ENCODE peak calls at places on chromosomes 13 and 19, in eight cellular contexts. P, Y, E, A, V, U, D and N are unnamed samples.

GRCh38 chr13:79548886-79549285 is 67.9 kb downstream of the NDFIP2 start:
- DNase-seq in D (no peak), E (no peak), A (no peak), V (no peak), U (no peak), P (no peak), Y (peak), N (no peak)

GRCh38 chr13:30108913-30109237 is 198.5 kb downstream of the KATNAL1 start:
- DNase-seq in V (peak), P (peak), A (no peak), Y (no peak), E (no peak), U (no peak), D (peak), N (no peak)

GRCh38 chr19:49017666-49018351 is 918 bp upstream of the LHB start:
- DNase-seq in U (peak), D (peak), P (no peak), Y (peak), E (no peak), V (no peak), A (no peak), N (peak)

GRCh38 chr19:41431426-41432386 is 4.5 kb upstream of the B3GNT8 start:
- DNase-seq in D (peak), U (no peak), V (no peak), Y (peak), A (no peak), P (no peak), E (no peak), N (no peak)

GRCh38 chr19:2726904-2727639 is 5.9 kb upstream of the DIRAS1 start:
- DNase-seq in Y (no peak), U (no peak), E (no peak), V (no peak), A (no peak), P (no peak), D (no peak), N (no peak)

GRCh38 chr13:48431987-48432615 is 19.2 kb upstream of the LPAR6 start:
- DNase-seq in D (no peak), U (no peak), Y (peak), V (no peak), P (no peak), A (no peak), E (no peak), N (no peak)

GRCh38 chr13:43764349-43764748 is 22.4 kb downstream of the ENOX1 start:
- DNase-seq in V (no peak), A (no peak), U (no peak), Y (no peak), E (no peak), D (no peak), P (no peak), N (no peak)

GRCh38 chr19:1671716-1672037 is 19.3 kb upstream of the TCF3 start:
- DNase-seq in Y (no peak), E (no peak), A (no peak), V (no peak), U (peak), P (no peak), D (no peak), N (no peak)

GRCh38 chr13:20940083-20940482 is 37.5 kb upstream of the XPO4 start:
- DNase-seq in U (no peak), A (no peak), E (no peak), D (no peak), V (no peak), Y (peak), P (no peak), N (no peak)

GRCh38 chr13:41315466-41316047 is 4.5 kb downstream of the NAA16 start:
- DNase-seq in D (no peak), V (no peak), U (no peak), Y (peak), A (no peak), E (no peak), P (no peak), N (no peak)

GRCh38 chr13:30133976-30134375 is 173.4 kb downstream of the KATNAL1 start:
- DNase-seq in D (no peak), E (no peak), V (no peak), U (no peak), Y (no peak), A (no peak), P (peak), N (no peak)

GRCh38 chr19:33175886-33176669 is 18.1 kb upstream of the LRP3 start:
- DNase-seq in E (no peak), U (peak), D (no peak), V (peak), A (no peak), P (no peak), Y (peak), N (no peak)

GRCh38 chr19:50794074-50794777 is 4.0 kb downstream of the ACP4 start:
- DNase-seq in A (no peak), Y (peak), D (no peak), V (no peak), E (no peak), U (peak), P (no peak), N (no peak)

GRCh38 chr19:1455002-1455335 is 5.0 kb downstream of the APC2 start:
- DNase-seq in U (no peak), P (no peak), Y (no peak), A (no peak), E (no peak), V (no peak), D (no peak), N (no peak)

GRCh38 chr19:18097993-18098890 is 664 bp downstream of the MAST3 start:
- DNase-seq in P (no peak), D (no peak), U (no peak), A (no peak), E (no peak), Y (no peak), V (no peak), N (no peak)

GRCh38 chr13:42762251-42762650 is 19.1 kb upstream of the FAM216B start:
- DNase-seq in P (no peak), V (no peak), E (no peak), D (no peak), U (no peak), Y (peak), A (no peak), N (no peak)

GRCh38 chr13:26324867-26325266 is 70.9 kb downstream of the CDK8 start:
- DNase-seq in A (no peak), V (no peak), U (no peak), P (no peak), E (no peak), D (no peak), Y (no peak), N (no peak)

GRCh38 chr13:49370390-49370789 is 73.5 kb downstream of the CAB39L start:
- DNase-seq in Y (no peak), P (no peak), D (no peak), A (no peak), E (no peak), V (no peak), U (no peak), N (no peak)

GRCh38 chr13:107678075-107678689 is 537.2 kb downstream of the LIG4 start:
- DNase-seq in U (peak), A (no peak), P (no peak), E (no peak), V (no peak), Y (no peak), D (no peak), N (no peak)
- TF ChIP-seq CTCF in U (peak), A (no peak), P (no peak), E (no peak), V (no peak), Y (no peak), D (no peak), N (no peak)

GRCh38 chr13:74000906-74001305 is 133.3 kb downstream of the KLF12 start:
- DNase-seq in P (no peak), U (no peak), E (no peak), V (no peak), Y (peak), A (no peak), D (no peak), N (no peak)

GRCh38 chr13:73995752-73996151 is 138.5 kb downstream of the KLF12 start:
- DNase-seq in Y (no peak), E (no peak), P (no peak), V (no peak), A (no peak), U (no peak), D (no peak), N (no peak)

GRCh38 chr13:73996569-73996968 is 137.6 kb downstream of the KLF12 start:
- DNase-seq in D (no peak), A (no peak), U (no peak), P (no peak), Y (no peak), E (no peak), V (no peak), N (no peak)

GRCh38 chr13:73998631-73999030 is 135.6 kb downstream of the KLF12 start:
- DNase-seq in Y (no peak), A (no peak), U (no peak), D (no peak), V (no peak), E (no peak), P (no peak), N (no peak)

DNA sequence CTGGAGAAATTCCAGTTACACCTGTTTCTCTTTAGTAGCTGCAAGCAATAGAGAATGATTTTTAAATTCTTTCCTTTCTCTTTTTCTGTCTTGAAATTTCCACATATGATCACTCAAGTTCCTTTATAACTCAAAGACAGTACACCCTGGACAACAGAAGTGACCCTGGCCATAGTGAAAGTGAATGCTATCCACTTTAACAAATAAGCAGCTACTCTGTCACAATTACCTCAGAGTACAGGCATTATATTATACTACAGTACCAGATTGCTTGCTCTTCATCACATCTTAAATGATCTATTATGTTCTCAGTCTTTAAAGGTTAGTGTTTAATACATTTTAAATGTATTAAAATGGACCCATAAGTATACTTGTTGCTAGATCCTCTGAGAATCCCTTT is 136.2 kb downstream of the KLF12 start:
- DNase-seq in Y (no peak), U (no peak), A (no peak), D (no peak), P (no peak), V (no peak), E (no peak), N (no peak)
- TF ChIP-seq CTCF in Y (no peak), U (no peak), A (no peak), D (no peak), P (no peak), V (no peak), E (no peak), N (no peak)

DNA sequence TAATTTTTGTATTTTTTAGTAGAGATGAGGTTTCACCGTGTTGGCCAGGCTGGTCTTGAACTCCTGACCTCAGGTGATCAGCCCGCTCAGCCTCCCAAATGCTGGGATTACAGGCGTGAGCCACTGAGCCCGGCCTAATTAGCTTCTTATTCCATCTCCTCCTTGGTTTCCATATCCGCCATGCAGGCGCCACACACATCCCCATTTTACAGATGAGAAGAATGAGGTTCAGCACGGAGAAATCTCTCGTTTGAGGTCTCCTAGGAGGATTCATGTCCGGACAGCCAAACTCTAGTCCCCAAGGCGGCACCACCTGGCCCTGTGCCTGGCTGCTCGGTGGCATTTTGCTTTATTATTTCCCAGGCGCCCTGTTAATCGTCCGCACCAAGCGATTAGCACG is 46.2 kb upstream of the PTPRS start:
- DNase-seq in U (no peak), P (no peak), V (no peak), E (no peak), D (no peak), A (no peak), Y (no peak), N (no peak)
- TF ChIP-seq CTCF in U (no peak), P (no peak), V (no peak), E (no peak), D (no peak), A (no peak), Y (no peak), N (no peak)

GRCh38 chr19:53703361-53703760 is 71.6 kb downstream of the DPRX start:
- DNase-seq in Y (no peak), P (no peak), V (no peak), E (no peak), A (no peak), D (no peak), U (no peak), N (no peak)

GRCh38 chr19:53704011-53704410 is 72.2 kb downstream of the DPRX start:
- DNase-seq in A (no peak), V (no peak), U (no peak), Y (no peak), P (no peak), E (no peak), D (no peak), N (no peak)

GRCh38 chr19:53707278-53707677 is 75.5 kb downstream of the DPRX start:
- DNase-seq in V (no peak), P (no peak), D (no peak), E (no peak), U (no peak), A (no peak), Y (no peak), N (no peak)
- TF ChIP-seq CTCF in V (no peak), P (no peak), D (no peak), E (no peak), U (no peak), A (no peak), Y (no peak), N (no peak)

DNA sequence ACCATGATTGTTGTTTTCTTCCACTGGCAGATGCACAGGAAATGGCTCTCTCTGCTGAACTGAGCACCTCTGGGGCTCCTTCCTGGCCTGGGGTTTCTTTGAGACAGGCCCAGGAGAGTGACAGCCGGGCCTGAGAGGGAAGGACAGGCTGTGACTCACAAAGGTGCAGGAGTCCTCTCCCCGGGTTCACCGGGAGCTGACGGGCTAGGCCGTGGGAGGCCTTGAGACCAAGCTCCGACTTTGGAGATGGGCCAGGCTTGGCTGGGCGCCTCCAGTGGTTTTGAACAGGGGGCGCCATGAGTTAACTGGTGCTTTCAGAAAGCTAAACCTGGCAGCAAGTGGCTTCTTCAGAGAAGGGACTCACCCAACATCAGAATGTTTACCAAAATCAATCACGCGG is 143.4 kb downstream of the URI1 start:
- DNase-seq in A (no peak), Y (no peak), P (peak), U (no peak), D (peak), E (no peak), V (no peak), N (no peak)
- TF ChIP-seq CTCF in A (no peak), Y (no peak), P (no peak), U (peak), D (no peak), E (no peak), V (no peak), N (no peak)

GRCh38 chr13:108609353-108609752 is 20.1 kb upstream of the MYO16 start:
- DNase-seq in A (no peak), E (no peak), Y (peak), U (no peak), D (no peak), V (no peak), P (no peak), N (no peak)
- TF ChIP-seq CTCF in A (peak), E (no peak), Y (peak), U (peak), D (peak), V (no peak), P (peak), N (peak)

DNA sequence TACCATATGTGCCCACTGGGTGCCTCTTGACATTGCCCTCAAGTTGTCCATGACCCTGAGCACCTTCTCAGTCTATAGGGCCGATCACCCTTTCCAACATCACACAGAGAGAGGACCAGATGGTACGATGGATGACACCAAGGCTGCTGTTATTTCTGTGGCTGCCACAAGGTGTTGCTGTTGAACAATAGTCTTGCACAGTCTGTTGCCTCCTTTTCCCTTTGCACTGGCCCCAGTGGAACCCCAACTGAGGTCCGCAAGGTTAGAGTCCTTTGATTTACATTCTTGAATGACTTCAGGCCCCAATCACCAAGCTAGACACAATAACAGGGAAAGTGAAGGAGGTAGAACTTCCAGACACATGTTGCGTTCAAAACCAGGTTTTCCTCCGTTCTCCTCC is 52.0 kb downstream of the TINCR start:
- DNase-seq in U (peak), E (no peak), Y (no peak), V (no peak), A (no peak), P (no peak), D (no peak), N (no peak)
- TF ChIP-seq CTCF in U (peak), E (no peak), Y (peak), V (no peak), A (peak), P (no peak), D (no peak), N (no peak)